ENCODE peak calls at places on chromosomes 2 and 18, in five cellular contexts. One of them, this sample, is unnamed.

GRCh38 chr2:207481924-207482323 is 47.8 kb upstream of the CREB1 start:
- DNase-seq in neuronal stem cell: no peak
- DNase-seq in mesendoderm: no peak
- DNase-seq in H9: no peak
- DNase-seq in IMR-90: no peak
- DNase-seq in this sample: no peak

GRCh38 chr18:41072946-41073345 is 882.1 kb upstream of the PIK3C3 start:
- DNase-seq in neuronal stem cell: no peak
- DNase-seq in IMR-90: peak
- DNase-seq in H9: no peak
- DNase-seq in mesendoderm: no peak
- DNase-seq in this sample: no peak

GRCh38 chr18:59268722-59269562 is 4.3 kb downstream of the RAX start:
- DNase-seq in H9: peak
- DNase-seq in IMR-90: no peak
- DNase-seq in neuronal stem cell: no peak
- DNase-seq in mesendoderm: peak
- DNase-seq in this sample: peak

GRCh38 chr2:72833084-72833714 is 7.4 kb upstream of the EXOC6B start:
- DNase-seq in neuronal stem cell: no peak
- DNase-seq in IMR-90: no peak
- DNase-seq in mesendoderm: no peak
- DNase-seq in H9: no peak
- DNase-seq in this sample: peak

GRCh38 chr18:44802508-44802907 is 121.8 kb downstream of the SETBP1 start:
- DNase-seq in mesendoderm: no peak
- DNase-seq in IMR-90: peak
- DNase-seq in H9: no peak
- DNase-seq in neuronal stem cell: no peak
- DNase-seq in this sample: no peak

GRCh38 chr2:6888724-6889123 is 11.1 kb downstream of the RSAD2 start:
- DNase-seq in H9: no peak
- DNase-seq in neuronal stem cell: no peak
- DNase-seq in IMR-90: no peak
- DNase-seq in mesendoderm: no peak
- DNase-seq in this sample: no peak

GRCh38 chr2:55985406-55985805 is 61.8 kb upstream of the EFEMP1 start:
- DNase-seq in neuronal stem cell: no peak
- DNase-seq in mesendoderm: no peak
- DNase-seq in IMR-90: no peak
- DNase-seq in H9: no peak
- DNase-seq in this sample: no peak

GRCh38 chr2:202765435-202765834 is 106.1 kb downstream of the ICA1L start:
- DNase-seq in mesendoderm: peak
- DNase-seq in neuronal stem cell: no peak
- DNase-seq in IMR-90: no peak
- DNase-seq in H9: no peak
- DNase-seq in this sample: no peak

GRCh38 chr2:7725132-7725849 is 808.1 kb downstream of the RNF144A start:
- DNase-seq in H9: no peak
- DNase-seq in mesendoderm: peak
- DNase-seq in neuronal stem cell: no peak
- DNase-seq in IMR-90: peak
- DNase-seq in this sample: no peak

GRCh38 chr2:165008916-165009315 is 53.6 kb upstream of the SLC38A11 start:
- DNase-seq in neuronal stem cell: no peak
- DNase-seq in mesendoderm: no peak
- DNase-seq in IMR-90: no peak
- DNase-seq in H9: no peak
- DNase-seq in this sample: no peak

GRCh38 chr18:61569176-61569892 is 236.1 kb downstream of the CDH20 start:
- DNase-seq in IMR-90: peak
- DNase-seq in neuronal stem cell: no peak
- DNase-seq in H9: no peak
- DNase-seq in mesendoderm: peak
- DNase-seq in this sample: peak

GRCh38 chr2:232117413-232117812 is 155.9 kb downstream of the DIS3L2 start:
- DNase-seq in IMR-90: no peak
- DNase-seq in H9: peak
- DNase-seq in neuronal stem cell: no peak
- DNase-seq in mesendoderm: peak
- DNase-seq in this sample: no peak

GRCh38 chr2:47307066-47307465 is 95.9 kb upstream of the MSH2 start:
- DNase-seq in mesendoderm: no peak
- DNase-seq in IMR-90: peak
- DNase-seq in neuronal stem cell: no peak
- DNase-seq in H9: no peak
- DNase-seq in this sample: no peak

GRCh38 chr2:132849118-132849517 is 179.1 kb upstream of the LYPD1 start:
- DNase-seq in IMR-90: peak
- DNase-seq in H9: no peak
- DNase-seq in neuronal stem cell: no peak
- DNase-seq in mesendoderm: no peak
- DNase-seq in this sample: no peak

GRCh38 chr2:39733070-39733674 is 45.9 kb downstream of the THUMPD2 start:
- DNase-seq in IMR-90: no peak
- DNase-seq in neuronal stem cell: no peak
- DNase-seq in H9: no peak
- DNase-seq in mesendoderm: no peak
- DNase-seq in this sample: no peak

GRCh38 chr2:71226391-71226964 is 425 bp downstream of the PAIP2B start:
- DNase-seq in neuronal stem cell: peak
- DNase-seq in H9: peak
- DNase-seq in mesendoderm: peak
- DNase-seq in IMR-90: no peak
- DNase-seq in this sample: no peak

GRCh38 chr2:72745679-72746368 is 80.0 kb downstream of the EXOC6B start:
- DNase-seq in H9: no peak
- DNase-seq in IMR-90: peak
- DNase-seq in mesendoderm: peak
- DNase-seq in neuronal stem cell: peak
- DNase-seq in this sample: peak

GRCh38 chr2:216139884-216140283 is 30.7 kb downstream of the XRCC5 start:
- DNase-seq in H9: peak
- DNase-seq in neuronal stem cell: no peak
- DNase-seq in mesendoderm: peak
- DNase-seq in IMR-90: no peak
- DNase-seq in this sample: peak

GRCh38 chr2:2872713-2873449 is 504.7 kb downstream of the EIPR1 start:
- DNase-seq in IMR-90: no peak
- DNase-seq in mesendoderm: no peak
- DNase-seq in neuronal stem cell: no peak
- DNase-seq in H9: no peak
- DNase-seq in this sample: no peak

GRCh38 chr2:136305517-136306192 is 187.7 kb upstream of the CXCR4 start:
- DNase-seq in neuronal stem cell: no peak
- DNase-seq in IMR-90: no peak
- DNase-seq in mesendoderm: peak
- DNase-seq in H9: no peak
- DNase-seq in this sample: no peak

GRCh38 chr2:231917280-231918088 is 8.7 kb downstream of the NPPC start:
- DNase-seq in H9: peak
- DNase-seq in neuronal stem cell: no peak
- DNase-seq in IMR-90: no peak
- DNase-seq in mesendoderm: peak
- DNase-seq in this sample: no peak

GRCh38 chr2:158100411-158100810 is 1.3 kb upstream of the UPP2 start:
- DNase-seq in IMR-90: no peak
- DNase-seq in mesendoderm: no peak
- DNase-seq in neuronal stem cell: no peak
- DNase-seq in H9: no peak
- DNase-seq in this sample: no peak

GRCh38 chr18:60663060-60663989 is 290.8 kb upstream of the MC4R start:
- DNase-seq in mesendoderm: no peak
- DNase-seq in neuronal stem cell: no peak
- DNase-seq in H9: no peak
- DNase-seq in IMR-90: no peak
- DNase-seq in this sample: no peak

GRCh38 chr2:39989888-39990287 is 210.8 kb upstream of the THUMPD2 start:
- DNase-seq in mesendoderm: peak
- DNase-seq in IMR-90: peak
- DNase-seq in neuronal stem cell: no peak
- DNase-seq in H9: no peak
- DNase-seq in this sample: no peak

DNA sequence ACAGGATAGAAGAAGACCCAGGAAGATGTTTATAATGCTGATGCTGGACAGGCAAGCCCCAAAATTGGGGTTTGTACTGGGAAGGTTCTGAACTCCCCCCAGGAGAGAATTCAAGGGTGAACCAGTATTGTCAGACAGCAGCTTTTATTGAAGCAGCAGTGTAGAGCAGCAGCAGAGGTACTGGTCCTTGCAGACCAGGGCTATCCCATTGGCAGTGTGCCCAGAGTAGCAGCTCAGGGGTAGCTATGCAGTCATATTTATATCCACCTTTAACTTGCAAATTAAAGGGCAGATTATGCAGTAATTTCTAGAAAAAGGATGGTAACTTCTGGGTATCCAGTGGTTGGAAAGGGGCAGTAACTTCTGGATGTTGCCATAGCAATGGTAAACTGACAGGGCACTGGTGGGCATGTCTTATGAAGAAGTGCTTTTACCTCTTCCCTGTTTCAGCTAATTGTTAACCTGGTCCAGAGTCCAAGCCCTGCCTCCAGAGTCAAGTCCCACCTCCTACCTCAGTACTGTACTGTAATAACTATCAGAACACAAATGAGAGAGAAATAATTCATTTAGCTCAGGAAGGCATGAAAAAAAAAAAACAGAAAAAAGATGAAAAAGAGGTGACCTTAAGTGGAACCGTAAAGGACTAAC is 236.9 kb downstream of the ZNF804A start:
- DNase-seq in neuronal stem cell: no peak
- DNase-seq in H9: no peak
- DNase-seq in mesendoderm: no peak
- DNase-seq in IMR-90: peak
- DNase-seq in this sample: no peak
- H3K4ac ChIP-seq in neuronal stem cell: no peak
- H3K4ac ChIP-seq in H9: no peak
- H3K4ac ChIP-seq in mesendoderm: no peak
- H3K4ac ChIP-seq in IMR-90: no peak
- H3K4ac ChIP-seq in this sample: no peak

DNA sequence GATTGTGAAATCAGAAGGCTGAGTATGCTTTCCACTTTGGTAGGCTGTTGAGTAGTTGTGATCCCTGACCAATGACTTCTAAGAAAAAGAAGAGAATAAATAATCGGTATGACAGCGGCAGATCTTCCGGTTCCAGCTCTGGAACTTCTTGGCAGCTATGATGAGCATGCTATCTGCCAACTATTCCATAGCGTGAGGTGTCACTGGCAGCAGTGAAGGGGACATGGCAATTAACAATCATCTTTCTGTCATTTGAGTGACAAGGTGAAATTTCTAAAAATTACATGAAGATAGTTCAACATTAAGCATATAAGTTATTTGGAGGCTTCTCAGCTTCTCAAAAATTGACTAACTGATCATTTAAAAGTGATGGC is 140.1 kb upstream of the NETO1 start:
- DNase-seq in H9: no peak
- DNase-seq in neuronal stem cell: no peak
- DNase-seq in mesendoderm: no peak
- DNase-seq in IMR-90: no peak
- DNase-seq in this sample: no peak
- H3K4ac ChIP-seq in H9: no peak
- H3K4ac ChIP-seq in neuronal stem cell: no peak
- H3K4ac ChIP-seq in mesendoderm: no peak
- H3K4ac ChIP-seq in IMR-90: no peak
- H3K4ac ChIP-seq in this sample: no peak

GRCh38 chr2:20212459-20212870 is 12.5 kb downstream of the SDC1 start:
- DNase-seq in neuronal stem cell: no peak
- DNase-seq in mesendoderm: peak
- DNase-seq in IMR-90: peak
- DNase-seq in H9: no peak
- DNase-seq in this sample: no peak
- H3K4ac ChIP-seq in neuronal stem cell: no peak
- H3K4ac ChIP-seq in mesendoderm: no peak
- H3K4ac ChIP-seq in IMR-90: peak
- H3K4ac ChIP-seq in H9: no peak
- H3K4ac ChIP-seq in this sample: no peak

GRCh38 chr2:105037572-105038382 is at the start of gene MRPS9:
- DNase-seq in neuronal stem cell: peak
- DNase-seq in mesendoderm: peak
- DNase-seq in IMR-90: peak
- DNase-seq in H9: peak
- DNase-seq in this sample: peak
- H3K4ac ChIP-seq in neuronal stem cell: no peak
- H3K4ac ChIP-seq in mesendoderm: no peak
- H3K4ac ChIP-seq in IMR-90: peak
- H3K4ac ChIP-seq in H9: peak
- H3K4ac ChIP-seq in this sample: peak

GRCh38 chr2:209907746-209908145 is 94.7 kb upstream of the RPE start:
- DNase-seq in IMR-90: no peak
- DNase-seq in mesendoderm: no peak
- DNase-seq in H9: no peak
- DNase-seq in neuronal stem cell: no peak
- DNase-seq in this sample: no peak
- H3K4ac ChIP-seq in IMR-90: no peak
- H3K4ac ChIP-seq in mesendoderm: no peak
- H3K4ac ChIP-seq in H9: no peak
- H3K4ac ChIP-seq in neuronal stem cell: no peak
- H3K4ac ChIP-seq in this sample: no peak

GRCh38 chr2:219405958-219406860 is 12.0 kb upstream of the DES start:
- DNase-seq in neuronal stem cell: no peak
- DNase-seq in H9: no peak
- DNase-seq in mesendoderm: no peak
- DNase-seq in IMR-90: no peak
- DNase-seq in this sample: no peak
- H3K4ac ChIP-seq in neuronal stem cell: peak
- H3K4ac ChIP-seq in H9: no peak
- H3K4ac ChIP-seq in mesendoderm: no peak
- H3K4ac ChIP-seq in IMR-90: peak
- H3K4ac ChIP-seq in this sample: no peak

DNA sequence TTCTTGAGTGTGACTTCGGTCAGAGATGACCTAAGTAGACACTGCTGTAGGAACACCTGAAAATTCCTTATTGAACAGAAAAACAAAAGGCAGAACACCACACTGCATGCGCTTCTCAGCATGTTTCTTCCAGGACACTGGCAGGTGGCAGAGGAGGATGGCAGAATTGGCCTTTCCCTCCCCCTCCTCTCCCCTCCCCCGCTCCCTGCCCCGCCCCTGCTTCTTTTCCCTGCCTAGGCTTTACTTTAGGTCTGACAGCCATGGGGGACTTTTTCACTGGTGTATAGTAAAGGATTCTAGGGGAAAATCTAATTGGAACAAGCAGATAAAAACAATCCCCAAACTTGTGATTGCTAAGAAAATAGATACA is 109.6 kb downstream of the NOL10 start:
- DNase-seq in neuronal stem cell: no peak
- DNase-seq in H9: peak
- DNase-seq in IMR-90: no peak
- DNase-seq in mesendoderm: no peak
- DNase-seq in this sample: no peak
- H3K4ac ChIP-seq in neuronal stem cell: no peak
- H3K4ac ChIP-seq in H9: no peak
- H3K4ac ChIP-seq in IMR-90: peak
- H3K4ac ChIP-seq in mesendoderm: no peak
- H3K4ac ChIP-seq in this sample: no peak

GRCh38 chr18:54958711-54959625 is at the start of gene CCDC68:
- DNase-seq in IMR-90: no peak
- DNase-seq in mesendoderm: peak
- DNase-seq in H9: peak
- DNase-seq in neuronal stem cell: peak
- DNase-seq in this sample: peak
- H3K4ac ChIP-seq in IMR-90: peak
- H3K4ac ChIP-seq in mesendoderm: no peak
- H3K4ac ChIP-seq in H9: no peak
- H3K4ac ChIP-seq in neuronal stem cell: no peak
- H3K4ac ChIP-seq in this sample: no peak

GRCh38 chr2:64766841-64767669 is 113.3 kb upstream of the SERTAD2 start:
- DNase-seq in IMR-90: peak
- DNase-seq in mesendoderm: no peak
- DNase-seq in H9: no peak
- DNase-seq in neuronal stem cell: no peak
- DNase-seq in this sample: no peak
- H3K4ac ChIP-seq in IMR-90: peak
- H3K4ac ChIP-seq in mesendoderm: no peak
- H3K4ac ChIP-seq in H9: no peak
- H3K4ac ChIP-seq in neuronal stem cell: no peak
- H3K4ac ChIP-seq in this sample: no peak

This sample was measured in trophoblast cell.